ENCODE peak calls at places on chromosomes 3 and 15, in four cellular contexts. D, C, V and W are unnamed samples.

GRCh38 chr3:10373686-10374261 is 52.9 kb upstream of the SEC13 start:
- DNase-seq in D (no peak), C (peak; percentile 20), V (peak; percentile 52), W (no peak)

GRCh38 chr3:123339302-123339701 is 109.6 kb downstream of the ADCY5 start:
- DNase-seq in D (peak; percentile 50), C (no peak), V (no peak), W (no peak)

GRCh38 chr15:34942363-34942762 is 27.2 kb downstream of the AQR start:
- DNase-seq in D (no peak), C (no peak), V (peak; percentile 85), W (no peak)

GRCh38 chr15:66145242-66146182 is 108.0 kb downstream of the MEGF11 start:
- DNase-seq in D (no peak), C (no peak), V (no peak), W (no peak)

GRCh38 chr15:49832421-49832980 is 211.7 kb downstream of the DTWD1 start:
- DNase-seq in D (no peak), C (no peak), V (no peak), W (no peak)

GRCh38 chr15:58463815-58464697 is 32.3 kb downstream of the LIPC start:
- DNase-seq in D (no peak), C (no peak), V (no peak), W (no peak)

GRCh38 chr3:11757441-11757875 is 89.2 kb downstream of the TAMM41 start:
- DNase-seq in D (no peak), C (peak; percentile 17), V (peak; percentile 80), W (no peak)

GRCh38 chr15:67024998-67025368 is 40.4 kb upstream of the SMAD3 start:
- DNase-seq in D (peak; percentile 54), C (no peak), V (no peak), W (no peak)

GRCh38 chr3:123449986-123450474 is 1.1 kb upstream of the ADCY5 start:
- DNase-seq in D (no peak), C (no peak), V (no peak), W (no peak)

GRCh38 chr3:105915524-105915923 is 46.7 kb upstream of the CBLB start:
- DNase-seq in D (no peak), C (peak; percentile 70), V (no peak), W (no peak)

GRCh38 chr3:115922681-115923347 is 299.5 kb downstream of the GAP43 start:
- DNase-seq in D (no peak), C (peak; percentile 24), V (peak; percentile 48), W (no peak)

GRCh38 chr3:194058189-194058571 is 77.8 kb upstream of the HES1 start:
- DNase-seq in D (peak; percentile 76), C (peak; percentile 60), V (peak; percentile 64), W (no peak)

GRCh38 chr3:194485876-194486539 is 794 bp downstream of the ATP13A3 start:
- DNase-seq in D (peak; percentile 78), C (no peak), V (peak; percentile 57), W (no peak)

GRCh38 chr15:38065721-38066120 is 131.3 kb downstream of the TMCO5A start:
- DNase-seq in D (no peak), C (no peak), V (peak; percentile 51), W (no peak)

GRCh38 chr3:113211370-113212154 is at the start of gene BOC:
- DNase-seq in D (peak; percentile 77), C (peak; percentile 57), V (peak; percentile 79), W (no peak)

GRCh38 chr15:80856809-80857377 is 77.7 kb downstream of the CEMIP start:
- DNase-seq in D (peak; percentile 82), C (no peak), V (peak; percentile 21), W (no peak)

GRCh38 chr15:36499751-36500389 is 79.6 kb upstream of the CDIN1 start:
- DNase-seq in D (no peak), C (no peak), V (peak; percentile 37), W (no peak)

GRCh38 chr15:47504624-47505256 is 212.6 kb upstream of the SEMA6D start:
- DNase-seq in D (no peak), C (no peak), V (no peak), W (no peak)

GRCh38 chr15:57118013-57118799 is 199.8 kb downstream of the TCF12 start:
- DNase-seq in D (no peak), C (peak; percentile 29), V (peak; percentile 28), W (no peak)

GRCh38 chr3:185030399-185030798 is 122.5 kb downstream of the C3orf70 start:
- DNase-seq in D (no peak), C (no peak), V (no peak), W (no peak)

GRCh38 chr3:129211772-129212171 is 28.1 kb upstream of the CNBP start:
- DNase-seq in D (peak; percentile 87), C (peak; percentile 99), V (peak; percentile 85), W (no peak)

DNA sequence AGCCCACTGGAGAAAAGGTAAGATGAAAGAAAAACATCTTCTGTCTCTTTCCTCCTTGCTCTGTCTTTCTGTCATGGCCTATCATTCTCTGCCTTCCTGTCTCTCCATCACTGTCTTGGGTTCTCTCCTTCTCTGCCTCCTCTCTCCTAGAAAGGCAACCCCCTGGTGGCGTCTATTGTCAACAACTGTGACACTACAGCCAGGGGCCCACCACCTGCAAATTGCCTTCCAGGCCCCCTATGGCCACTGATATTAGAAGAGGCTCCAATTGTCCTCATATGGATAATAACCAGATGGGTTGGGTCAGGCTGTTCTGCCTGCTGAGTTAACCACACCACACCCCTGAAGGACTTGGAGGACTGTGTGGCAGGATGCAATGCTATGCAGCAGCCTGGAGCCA is 665.0 kb downstream of the NTRK3 start:
- DNase-seq in D (no peak), C (no peak), V (no peak), W (no peak)
- TF ChIP-seq CTCF in D (no peak), C (no peak), V (no peak), W (no peak)

DNA sequence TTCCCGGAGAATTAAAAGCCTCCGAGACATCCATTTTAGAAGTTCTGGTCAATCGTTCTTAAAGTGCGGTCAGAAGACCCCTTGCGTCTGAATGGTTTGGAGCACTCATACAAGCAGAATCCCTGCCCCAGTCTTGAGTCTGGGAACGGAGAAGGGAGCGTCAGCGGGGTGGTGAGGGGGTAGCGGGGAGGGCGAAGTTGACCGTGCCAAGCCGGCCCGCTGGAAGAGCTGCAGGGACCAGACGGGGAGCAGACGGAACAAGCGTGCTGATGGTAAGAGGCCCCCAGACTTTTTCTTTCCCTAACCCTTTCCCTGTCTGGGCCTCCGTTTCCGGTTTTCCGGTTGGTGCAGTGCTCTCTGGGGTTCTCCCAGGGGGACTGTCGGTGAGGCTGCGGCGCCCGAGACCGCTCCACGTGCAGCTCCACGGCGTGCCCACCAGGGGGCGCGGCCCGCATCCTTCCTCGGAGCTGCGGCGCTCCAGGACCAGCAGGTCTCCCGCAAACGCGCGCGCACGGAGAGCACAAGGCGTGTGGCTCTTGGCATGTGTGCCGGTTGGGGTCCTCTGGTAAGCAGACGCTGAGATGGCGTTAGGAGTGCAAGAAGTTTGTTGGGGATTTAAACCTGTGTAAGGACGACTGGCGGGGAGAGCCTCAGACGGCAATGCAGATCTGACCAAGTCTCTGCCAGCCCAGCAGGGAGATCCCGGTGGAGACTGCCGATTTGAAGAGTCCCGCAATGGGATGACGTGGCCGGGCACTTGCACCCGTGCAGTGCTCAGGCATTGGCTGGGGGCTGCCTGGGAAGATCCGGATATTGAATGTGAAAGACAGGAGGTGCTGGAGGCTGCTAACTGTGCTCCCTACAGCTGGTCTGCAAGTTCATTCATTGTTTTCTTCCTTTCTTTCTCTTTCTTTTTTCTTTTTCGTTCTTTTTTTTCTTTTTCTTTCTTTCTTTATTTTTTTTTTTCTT is 19.2 kb upstream of the CORO2B start:
- DNase-seq in D (peak; percentile 87), C (peak; percentile 57), V (peak; percentile 85), W (peak; percentile 88)
- TF ChIP-seq CTCF in D (peak; percentile 97), C (peak; percentile 72), V (peak; percentile 95), W (peak; percentile 100)

DNA sequence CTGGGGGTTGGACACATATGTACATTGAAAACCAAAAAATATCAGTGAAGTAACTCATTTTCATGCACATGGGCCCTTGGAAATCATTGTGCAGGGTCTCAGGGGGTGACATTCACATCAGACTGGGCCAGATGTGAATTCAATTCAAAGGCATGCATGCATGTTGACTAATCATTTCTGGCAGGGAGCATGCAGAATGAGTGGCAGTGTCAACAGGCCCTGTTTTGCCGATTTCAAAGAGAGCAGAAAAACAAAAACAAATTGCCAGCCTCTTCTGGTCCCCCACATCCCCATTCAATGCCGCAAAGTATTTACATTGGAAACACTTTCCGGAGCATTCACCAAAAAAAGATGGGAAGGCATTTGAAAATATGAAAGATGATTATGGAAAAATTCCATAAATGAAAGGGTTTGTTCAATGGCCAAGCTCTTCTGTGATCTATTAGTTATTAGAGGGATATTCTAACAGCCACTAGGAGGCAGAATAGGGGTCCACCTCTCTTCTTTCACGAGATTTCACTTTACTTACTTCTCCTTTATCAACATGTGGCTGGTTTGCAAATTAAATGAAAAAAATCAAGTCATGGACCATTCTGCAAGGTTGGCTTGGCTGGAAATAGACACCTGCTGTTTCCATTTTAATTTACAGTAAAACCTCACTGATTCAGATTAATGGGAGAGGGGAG is 119.9 kb upstream of the FEZF2 start:
- DNase-seq in D (no peak), C (no peak), V (no peak), W (no peak)
- TF ChIP-seq CTCF in D (no peak), C (peak; percentile 29), V (peak; percentile 25), W (peak; percentile 40)

GRCh38 chr3:65443739-65444447 is 594.8 kb downstream of the MAGI1 start:
- DNase-seq in D (no peak), C (no peak), V (no peak), W (no peak)

GRCh38 chr3:65436580-65436979 is 602.1 kb downstream of the MAGI1 start:
- DNase-seq in D (no peak), C (no peak), V (peak; percentile 13), W (no peak)

GRCh38 chr3:65438096-65438495 is 600.6 kb downstream of the MAGI1 start:
- DNase-seq in D (no peak), C (no peak), V (no peak), W (no peak)

GRCh38 chr3:65438612-65439011 is 600.1 kb downstream of the MAGI1 start:
- DNase-seq in D (no peak), C (no peak), V (no peak), W (no peak)

DNA sequence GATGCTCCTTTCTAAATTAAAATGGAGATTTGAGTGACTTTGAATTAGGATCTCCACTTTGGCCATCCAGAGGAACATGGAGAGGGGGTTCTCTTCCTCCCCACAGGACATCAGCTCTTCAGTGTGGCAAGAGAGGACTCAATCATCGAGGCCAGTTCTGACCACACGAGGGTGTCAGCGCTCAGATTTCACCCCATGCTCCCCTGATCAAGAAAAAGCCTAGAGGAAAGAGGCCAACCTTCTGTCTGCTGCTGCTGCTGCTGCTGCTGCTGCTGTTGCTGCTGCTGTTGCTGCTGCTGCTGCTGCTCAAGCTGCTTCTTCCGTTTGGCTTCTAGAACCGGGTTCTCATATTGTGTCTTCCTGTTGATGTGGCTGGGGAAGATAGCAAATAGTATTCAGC is 599.1 kb downstream of the MAGI1 start:
- DNase-seq in D (peak; percentile 71), C (peak; percentile 39), V (peak; percentile 70), W (no peak)
- TF ChIP-seq CTCF in D (peak; percentile 73), C (peak; percentile 46), V (peak; percentile 65), W (peak; percentile 82)